ENCODE peak calls at places on chromosomes 12 and 14, in five cellular contexts. E is smooth muscle cell of the brain vasculature; C is suprapubic skin; K is GM23248; Q is CD8-positive, alpha-beta memory T cell. R is an unnamed sample.

GRCh38 chr12:126196263-126196662 is 1131.0 kb downstream of the AACS start:
- DNase-seq in E (no peak), C (no peak), Q (no peak), K (no peak), R (no peak)

GRCh38 chr12:49342066-49342913 is 4.4 kb upstream of the DNAJC22 start:
- DNase-seq in E (no peak), K (peak), C (peak), Q (peak), R (peak)

GRCh38 chr14:22536853-22537338 is 52.1 kb downstream of the DAD1 start:
- DNase-seq in E (peak), Q (peak), C (no peak), K (peak), R (peak)

GRCh38 chr12:10160659-10161386 is 11.1 kb downstream of the OLR1 start:
- DNase-seq in K (no peak), Q (no peak), E (no peak), C (no peak), R (no peak)

GRCh38 chr12:15050664-15051063 is 77.8 kb downstream of the PDE6H start:
- DNase-seq in K (no peak), E (no peak), C (no peak), Q (no peak), R (no peak)

GRCh38 chr12:57261385-57261784 is 10.4 kb upstream of the STAC3 start:
- DNase-seq in E (no peak), C (no peak), Q (no peak), K (no peak), R (no peak)

GRCh38 chr14:24280797-24281460 is 9.5 kb upstream of the RABGGTA start:
- DNase-seq in C (no peak), E (no peak), Q (no peak), K (peak), R (no peak)

GRCh38 chr12:9741726-9742125 is 8.8 kb upstream of the CLECL1 start:
- DNase-seq in E (no peak), C (no peak), K (no peak), Q (peak), R (peak)

GRCh38 chr12:61367281-61367785 is 892.9 kb upstream of the USP15 start:
- DNase-seq in Q (no peak), K (peak), C (no peak), E (no peak), R (no peak)

GRCh38 chr12:2393996-2394395 is 341.2 kb downstream of the CACNA1C start:
- DNase-seq in K (no peak), E (no peak), Q (no peak), C (no peak), R (no peak)

GRCh38 chr12:108635201-108635996 is 1.7 kb upstream of the SELPLG start:
- DNase-seq in K (no peak), C (peak), E (no peak), Q (peak), R (peak)

GRCh38 chr14:55285048-55285652 is 13.9 kb downstream of the FBXO34 start:
- DNase-seq in E (no peak), Q (no peak), K (no peak), C (no peak), R (no peak)

GRCh38 chr14:22131749-22132476 is 457.1 kb downstream of the DAD1 start:
- DNase-seq in K (no peak), C (no peak), E (no peak), Q (no peak), R (no peak)

GRCh38 chr12:65609359-65609771 is 214.9 kb upstream of the HMGA2 start:
- DNase-seq in C (no peak), E (peak), Q (no peak), K (peak), R (no peak)

R was measured in activated T-helper 1 cell treated with anti-CD3 and anti-CD28 coated beads, Interleukin-12 subunit alpha, Interleukin-12 subunit beta, Interleukin-2, Interleukin-4 antibody, amounts not matched to agents 30 ng/mL and 10 ng/mL and 1 ng/mL, durations not matched to agents 14 hours and 24 hours and 36 hours.